ENCODE peak calls at places on chromosomes 3 and 15, in five cellular contexts. Q is kidney, V is Panc1, L is neuronal stem cell, J is right cardiac atrium. R is an unnamed sample. For H3K4me1, the result is how much of the 10 kb centered on the place peaks cover.

GRCh38 chr3:98779936-98780335 is 16.8 kb downstream of the ST3GAL6 start:
- DNase-seq in V (no peak), Q (no peak), J (no peak), L (no peak), R (no peak)

GRCh38 chr15:75666823-75667501 is 19.2 kb downstream of the SNX33 start:
- DNase-seq in Q (peak), L (no peak), V (peak), J (peak), R (no peak)

GRCh38 chr3:153029350-153029749 is 132.7 kb upstream of the RAP2B start:
- DNase-seq in J (no peak), Q (no peak), L (no peak), V (no peak), R (no peak)

GRCh38 chr15:91919014-91919534 is 65.6 kb downstream of the SLCO3A1 start:
- DNase-seq in Q (no peak), J (peak), L (no peak), V (no peak), R (no peak)

GRCh38 chr3:187873843-187874242 is 128.6 kb upstream of the BCL6 start:
- DNase-seq in J (no peak), L (no peak), Q (no peak), V (no peak), R (no peak)

GRCh38 chr3:179027326-179027900 is 44.2 kb downstream of the ZMAT3 start:
- DNase-seq in L (no peak), J (peak), V (no peak), Q (no peak), R (peak)

GRCh38 chr3:66816110-66816761 is 181.9 kb upstream of the KBTBD8 start:
- DNase-seq in V (no peak), L (peak), J (no peak), Q (no peak), R (no peak)

GRCh38 chr15:64897345-64897985 is 14.2 kb upstream of the ANKDD1A start:
- DNase-seq in J (peak), L (no peak), Q (peak), V (no peak), R (no peak)

GRCh38 chr15:96409231-96410138 is 79.0 kb downstream of the NR2F2 start:
- DNase-seq in L (no peak), V (no peak), Q (no peak), J (no peak), R (no peak)

GRCh38 chr3:12831582-12831866 is 9.8 kb downstream of the RPL32 start:
- DNase-seq in V (no peak), L (no peak), Q (no peak), J (no peak), R (no peak)

GRCh38 chr3:173044998-173045397 is 96.0 kb downstream of the SPATA16 start:
- DNase-seq in Q (no peak), L (no peak), V (no peak), J (no peak), R (no peak)

GRCh38 chr3:72347819-72348319 is 500.4 kb downstream of the SHQ1 start:
- DNase-seq in J (peak), L (no peak), Q (peak), V (no peak), R (peak)

GRCh38 chr3:16897254-16897926 is 12.6 kb downstream of the PLCL2 start:
- DNase-seq in J (no peak), V (no peak), Q (no peak), L (no peak), R (peak)

GRCh38 chr15:52261498-52262242 is 33.9 kb downstream of the MYO5C start:
- DNase-seq in L (peak), V (no peak), Q (peak), J (peak), R (peak)

GRCh38 chr15:50774450-50774849 is 8.9 kb upstream of the SPPL2A start:
- DNase-seq in V (no peak), Q (no peak), L (no peak), J (no peak), R (peak)

GRCh38 chr3:54895613-54896012 is 32.2 kb downstream of the LRTM1 start:
- DNase-seq in Q (no peak), J (no peak), L (no peak), V (no peak), R (no peak)

GRCh38 chr3:197031315-197032285 is 2.0 kb upstream of the MELTF start:
- DNase-seq in V (peak), L (no peak), J (peak), Q (no peak), R (no peak)

GRCh38 chr3:98602078-98602678 is 8.8 kb upstream of the CPOX start:
- DNase-seq in Q (no peak), V (peak), L (no peak), J (no peak), R (peak)

GRCh38 chr15:100438570-100438969 is 90.2 kb downstream of the CERS3 start:
- DNase-seq in J (peak), Q (no peak), L (no peak), V (no peak), R (no peak)

GRCh38 chr3:57001356-57001755 is 59.1 kb upstream of the SPATA12 start:
- DNase-seq in J (no peak), V (no peak), Q (no peak), L (no peak), R (no peak)

GRCh38 chr3:57006048-57006709 is 54.3 kb upstream of the SPATA12 start:
- DNase-seq in L (no peak), V (no peak), J (no peak), Q (no peak), R (no peak)

GRCh38 chr3:57006949-57007419 is 53.5 kb upstream of the SPATA12 start:
- DNase-seq in J (no peak), Q (no peak), L (no peak), V (no peak), R (no peak)

GRCh38 chr3:57003676-57004075 is 56.8 kb upstream of the SPATA12 start:
- DNase-seq in V (no peak), J (no peak), Q (no peak), L (no peak), R (no peak)

DNA sequence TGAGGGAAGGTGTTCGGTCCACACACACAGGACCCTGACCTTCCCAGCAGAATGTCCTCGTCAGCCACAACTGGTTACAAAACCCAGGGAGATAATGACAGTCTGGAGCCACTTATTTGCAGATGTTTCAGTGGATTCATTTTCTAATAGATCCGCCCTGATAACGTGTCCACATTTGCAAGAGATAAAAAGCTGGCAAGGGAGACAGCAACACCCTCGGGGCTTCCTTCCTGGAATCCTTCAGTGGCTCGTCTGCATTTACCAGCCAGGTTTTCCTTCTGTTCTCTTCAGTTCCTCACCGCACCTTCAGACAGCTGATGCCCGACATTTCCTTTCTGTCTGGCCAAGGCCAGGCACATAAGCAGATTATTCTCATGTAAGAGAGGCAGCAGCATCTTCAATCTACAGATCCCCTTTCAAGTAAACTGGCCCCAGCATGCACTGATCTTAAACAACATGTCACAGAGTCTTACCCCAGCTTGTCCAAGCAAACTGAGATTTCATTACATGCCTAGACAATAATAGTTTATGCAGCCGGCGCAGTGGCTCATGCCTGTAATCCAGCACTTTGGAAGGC is 56.2 kb upstream of the SPATA12 start:
- DNase-seq in L (no peak), Q (no peak), V (no peak), J (no peak), R (no peak)
- H3K27ac ChIP-seq in L (no peak), Q (no peak), V (no peak), J (no peak), R (no peak)

GRCh38 chr15:77629070-77630030 is 3.4 kb downstream of the LINGO1 start:
- DNase-seq in Q (no peak), J (no peak), L (no peak), V (no peak), R (no peak)
- H3K4me1 ChIP-seq in Q (under half), J (under half), L (under half), V (under half), R (under half)

GRCh38 chr3:123384256-123384655 is 64.6 kb downstream of the ADCY5 start:
- DNase-seq in Q (peak), L (no peak), V (no peak), J (no peak), R (no peak)
- H3K27ac ChIP-seq in Q (peak), L (no peak), V (no peak), J (peak), R (no peak)

GRCh38 chr3:69784854-69785523 is 45.7 kb downstream of the MITF start:
- DNase-seq in J (peak), Q (peak), V (no peak), L (no peak), R (no peak)

GRCh38 chr3:69786854-69787253 is 47.6 kb downstream of the MITF start:
- DNase-seq in L (no peak), J (no peak), Q (no peak), V (no peak), R (no peak)

GRCh38 chr3:69791111-69791510 is 51.8 kb downstream of the MITF start:
- DNase-seq in Q (peak), V (no peak), J (peak), L (no peak), R (no peak)

GRCh38 chr3:69785769-69786311 is 46.6 kb downstream of the MITF start:
- DNase-seq in L (no peak), V (no peak), J (no peak), Q (no peak), R (no peak)

GRCh38 chr3:69787436-69788168 is 48.3 kb downstream of the MITF start:
- DNase-seq in Q (no peak), V (no peak), J (no peak), L (no peak), R (no peak)
- H3K4me1 ChIP-seq in Q (under half), V (under half), J (under half), L (under half), R (under half)

R was measured in CD8-positive, alpha-beta memory T cell.